ENCODE peak calls at places on chromosomes 3 and 15, in ten cellular contexts. One of them, this sample, is unnamed.

GRCh38 chr3:71166366-71166765 is 417.2 kb downstream of the FOXP1 start:
- DNase-seq in stomach: no peak
- DNase-seq in sigmoid colon: no peak
- DNase-seq in SK-N-SH: no peak
- DNase-seq in breast epithelium: no peak
- DNase-seq in transverse colon: no peak
- DNase-seq in endothelial cell of umbilical vein: no peak
- DNase-seq in SK-N-MC: no peak
- DNase-seq in K562: no peak
- DNase-seq in GM23338: no peak
- DNase-seq in this sample: no peak

GRCh38 chr15:49135893-49136292 is 19.5 kb downstream of the COPS2 start:
- DNase-seq in stomach: no peak
- DNase-seq in sigmoid colon: no peak
- DNase-seq in SK-N-SH: no peak
- DNase-seq in breast epithelium: no peak
- DNase-seq in transverse colon: no peak
- DNase-seq in endothelial cell of umbilical vein: peak; percentile 81
- DNase-seq in SK-N-MC: no peak
- DNase-seq in K562: no peak
- DNase-seq in GM23338: no peak
- DNase-seq in this sample: no peak

GRCh38 chr3:28745904-28746617 is 397.4 kb upstream of the AZI2 start:
- DNase-seq in stomach: no peak
- DNase-seq in sigmoid colon: no peak
- DNase-seq in SK-N-SH: peak; percentile 29
- DNase-seq in breast epithelium: no peak
- DNase-seq in transverse colon: no peak
- DNase-seq in endothelial cell of umbilical vein: peak; percentile 76
- DNase-seq in SK-N-MC: no peak
- DNase-seq in K562: no peak
- DNase-seq in GM23338: no peak
- DNase-seq in this sample: no peak

GRCh38 chr3:56694852-56695563 is 11.9 kb upstream of the TASOR start:
- DNase-seq in stomach: no peak
- DNase-seq in sigmoid colon: no peak
- DNase-seq in SK-N-SH: no peak
- DNase-seq in breast epithelium: no peak
- DNase-seq in transverse colon: no peak
- DNase-seq in endothelial cell of umbilical vein: no peak
- DNase-seq in SK-N-MC: no peak
- DNase-seq in K562: no peak
- DNase-seq in GM23338: no peak
- DNase-seq in this sample: no peak

GRCh38 chr15:45022871-45023658 is at the start of gene SORD:
- DNase-seq in stomach: peak; percentile 96
- DNase-seq in sigmoid colon: peak; percentile 94
- DNase-seq in SK-N-SH: peak; percentile 99
- DNase-seq in breast epithelium: peak; percentile 79
- DNase-seq in transverse colon: peak; percentile 96
- DNase-seq in endothelial cell of umbilical vein: peak; percentile 90
- DNase-seq in SK-N-MC: no peak
- DNase-seq in K562: peak; percentile 95
- DNase-seq in GM23338: peak; percentile 98
- DNase-seq in this sample: peak; percentile 92

GRCh38 chr3:97882975-97883598 is 61.3 kb downstream of the CRYBG3 start:
- DNase-seq in stomach: peak; percentile 44
- DNase-seq in sigmoid colon: no peak
- DNase-seq in SK-N-SH: no peak
- DNase-seq in breast epithelium: no peak
- DNase-seq in transverse colon: no peak
- DNase-seq in endothelial cell of umbilical vein: peak; percentile 74
- DNase-seq in SK-N-MC: peak; percentile 35
- DNase-seq in K562: peak; percentile 1
- DNase-seq in GM23338: no peak
- DNase-seq in this sample: peak; percentile 16

GRCh38 chr15:98727115-98728040 is 79.0 kb downstream of the IGF1R start:
- DNase-seq in stomach: peak; percentile 92
- DNase-seq in sigmoid colon: peak; percentile 97
- DNase-seq in SK-N-SH: peak; percentile 44
- DNase-seq in breast epithelium: peak; percentile 93
- DNase-seq in transverse colon: peak; percentile 89
- DNase-seq in endothelial cell of umbilical vein: peak; percentile 92
- DNase-seq in SK-N-MC: no peak
- DNase-seq in K562: no peak
- DNase-seq in GM23338: peak; percentile 90
- DNase-seq in this sample: peak; percentile 87

GRCh38 chr3:105791134-105791533 is 77.7 kb downstream of the CBLB start:
- DNase-seq in stomach: no peak
- DNase-seq in sigmoid colon: peak; percentile 66
- DNase-seq in SK-N-SH: no peak
- DNase-seq in breast epithelium: no peak
- DNase-seq in transverse colon: no peak
- DNase-seq in endothelial cell of umbilical vein: no peak
- DNase-seq in SK-N-MC: no peak
- DNase-seq in K562: no peak
- DNase-seq in GM23338: no peak
- DNase-seq in this sample: no peak

GRCh38 chr3:11774296-11774877 is 72.3 kb downstream of the TAMM41 start:
- DNase-seq in stomach: peak; percentile 54
- DNase-seq in sigmoid colon: peak; percentile 68
- DNase-seq in SK-N-SH: peak; percentile 76
- DNase-seq in breast epithelium: peak; percentile 62
- DNase-seq in transverse colon: peak; percentile 45
- DNase-seq in endothelial cell of umbilical vein: peak; percentile 60
- DNase-seq in SK-N-MC: no peak
- DNase-seq in K562: peak; percentile 66
- DNase-seq in GM23338: peak; percentile 89
- DNase-seq in this sample: peak; percentile 71

GRCh38 chr3:152276688-152277087 is 8.0 kb downstream of the MBNL1 start:
- DNase-seq in stomach: no peak
- DNase-seq in sigmoid colon: no peak
- DNase-seq in SK-N-SH: no peak
- DNase-seq in breast epithelium: no peak
- DNase-seq in transverse colon: no peak
- DNase-seq in endothelial cell of umbilical vein: no peak
- DNase-seq in SK-N-MC: no peak
- DNase-seq in K562: peak; percentile 47
- DNase-seq in GM23338: no peak
- DNase-seq in this sample: no peak

GRCh38 chr3:183172051-183172639 is 9.6 kb upstream of the LAMP3 start:
- DNase-seq in stomach: no peak
- DNase-seq in sigmoid colon: no peak
- DNase-seq in SK-N-SH: no peak
- DNase-seq in breast epithelium: no peak
- DNase-seq in transverse colon: no peak
- DNase-seq in endothelial cell of umbilical vein: no peak
- DNase-seq in SK-N-MC: no peak
- DNase-seq in K562: no peak
- DNase-seq in GM23338: peak; percentile 11
- DNase-seq in this sample: no peak

GRCh38 chr3:72582211-72582878 is 265.9 kb downstream of the SHQ1 start:
- DNase-seq in stomach: no peak
- DNase-seq in sigmoid colon: no peak
- DNase-seq in SK-N-SH: no peak
- DNase-seq in breast epithelium: no peak
- DNase-seq in transverse colon: no peak
- DNase-seq in endothelial cell of umbilical vein: no peak
- DNase-seq in SK-N-MC: no peak
- DNase-seq in K562: no peak
- DNase-seq in GM23338: peak; percentile 86
- DNase-seq in this sample: no peak

GRCh38 chr3:65245133-65246076 is 557.6 kb upstream of the ADAMTS9 start:
- DNase-seq in stomach: no peak
- DNase-seq in sigmoid colon: no peak
- DNase-seq in SK-N-SH: no peak
- DNase-seq in breast epithelium: no peak
- DNase-seq in transverse colon: no peak
- DNase-seq in endothelial cell of umbilical vein: peak; percentile 59
- DNase-seq in SK-N-MC: no peak
- DNase-seq in K562: no peak
- DNase-seq in GM23338: peak; percentile 24
- DNase-seq in this sample: no peak

GRCh38 chr15:35186346-35186745 is 101.3 kb upstream of the NANOGP8 start:
- DNase-seq in stomach: no peak
- DNase-seq in sigmoid colon: no peak
- DNase-seq in SK-N-SH: no peak
- DNase-seq in breast epithelium: no peak
- DNase-seq in transverse colon: no peak
- DNase-seq in endothelial cell of umbilical vein: no peak
- DNase-seq in SK-N-MC: no peak
- DNase-seq in K562: no peak
- DNase-seq in GM23338: peak; percentile 44
- DNase-seq in this sample: no peak
- H3K27ac ChIP-seq in stomach: no peak overlapping the region
- H3K27ac ChIP-seq in sigmoid colon: no peak overlapping the region
- H3K27ac ChIP-seq in SK-N-SH: no peak overlapping the region
- H3K27ac ChIP-seq in breast epithelium: no peak overlapping the region
- H3K27ac ChIP-seq in transverse colon: no peak overlapping the region
- H3K27ac ChIP-seq in endothelial cell of umbilical vein: no peak overlapping the region
- H3K27ac ChIP-seq in SK-N-MC: no peak overlapping the region
- H3K27ac ChIP-seq in K562: no peak overlapping the region
- H3K27ac ChIP-seq in GM23338: no peak overlapping the region
- H3K27ac ChIP-seq in this sample: no peak overlapping the region

GRCh38 chr3:159169828-159170227 is 368.0 kb downstream of the MFSD1 start:
- DNase-seq in stomach: no peak
- DNase-seq in sigmoid colon: no peak
- DNase-seq in SK-N-SH: no peak
- DNase-seq in breast epithelium: no peak
- DNase-seq in transverse colon: no peak
- DNase-seq in endothelial cell of umbilical vein: peak; percentile 82
- DNase-seq in SK-N-MC: no peak
- DNase-seq in K562: no peak
- DNase-seq in GM23338: no peak
- DNase-seq in this sample: no peak
- TF ChIP-seq POLR2AphosphoS5 in stomach: peak; percentile 82
- TF ChIP-seq POLR2AphosphoS5 in sigmoid colon: no peak
- TF ChIP-seq POLR2AphosphoS5 in SK-N-SH: peak; percentile 66
- TF ChIP-seq POLR2AphosphoS5 in breast epithelium: no peak
- TF ChIP-seq POLR2AphosphoS5 in transverse colon: peak; percentile 67
- TF ChIP-seq POLR2AphosphoS5 in endothelial cell of umbilical vein: peak; percentile 98
- TF ChIP-seq POLR2AphosphoS5 in SK-N-MC: no peak
- TF ChIP-seq POLR2AphosphoS5 in K562: no peak
- TF ChIP-seq POLR2AphosphoS5 in GM23338: no peak
- TF ChIP-seq POLR2AphosphoS5 in this sample: peak; percentile 46

DNA sequence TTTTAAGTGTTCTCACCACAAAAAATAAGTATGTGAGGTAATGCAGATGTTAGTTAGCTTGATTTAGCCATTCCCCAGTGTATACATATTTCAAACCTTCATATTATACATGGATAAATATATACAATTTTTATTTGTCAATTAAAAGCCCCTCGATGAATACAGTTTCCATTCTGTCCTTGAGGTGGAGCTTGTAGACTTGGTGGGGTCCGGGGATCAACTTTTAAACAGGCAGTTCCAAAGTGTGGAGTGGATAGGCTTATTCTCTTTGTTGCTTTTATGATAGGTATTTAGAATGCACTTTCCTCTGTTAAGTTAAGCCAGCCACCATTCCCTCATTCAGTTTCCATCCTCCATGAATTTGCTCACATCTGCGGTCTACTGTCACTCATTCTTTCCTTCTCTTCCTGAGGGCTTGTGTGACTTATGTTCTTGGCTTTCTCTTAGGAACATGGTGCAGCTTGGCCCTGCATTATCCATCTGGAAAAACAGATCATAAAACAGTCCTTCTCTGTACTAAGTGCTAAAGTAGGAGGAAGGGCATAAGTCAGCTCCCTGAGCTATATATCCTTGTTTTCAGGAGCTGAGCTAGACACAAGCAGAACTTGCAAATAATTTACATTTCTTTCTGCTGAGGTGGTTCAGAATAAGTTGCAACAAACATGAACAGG is 149.1 kb downstream of the NFKBIZ start:
- DNase-seq in stomach: no peak
- DNase-seq in sigmoid colon: no peak
- DNase-seq in SK-N-SH: no peak
- DNase-seq in breast epithelium: no peak
- DNase-seq in transverse colon: no peak
- DNase-seq in endothelial cell of umbilical vein: peak; percentile 8
- DNase-seq in SK-N-MC: no peak
- DNase-seq in K562: no peak
- DNase-seq in GM23338: no peak
- DNase-seq in this sample: no peak
- H3K27ac ChIP-seq in stomach: no peak overlapping the region
- H3K27ac ChIP-seq in sigmoid colon: no peak overlapping the region
- H3K27ac ChIP-seq in SK-N-SH: no peak overlapping the region
- H3K27ac ChIP-seq in breast epithelium: no peak overlapping the region
- H3K27ac ChIP-seq in transverse colon: peak overlapping the region; percentile 21
- H3K27ac ChIP-seq in endothelial cell of umbilical vein: no peak overlapping the region
- H3K27ac ChIP-seq in SK-N-MC: no peak overlapping the region
- H3K27ac ChIP-seq in K562: no peak overlapping the region
- H3K27ac ChIP-seq in GM23338: no peak overlapping the region
- H3K27ac ChIP-seq in this sample: no peak overlapping the region

GRCh38 chr15:65690173-65690572 is 68.4 kb downstream of the SLC24A1 start:
- DNase-seq in stomach: no peak
- DNase-seq in sigmoid colon: no peak
- DNase-seq in SK-N-SH: no peak
- DNase-seq in breast epithelium: no peak
- DNase-seq in transverse colon: no peak
- DNase-seq in endothelial cell of umbilical vein: no peak
- DNase-seq in SK-N-MC: no peak
- DNase-seq in K562: no peak
- DNase-seq in GM23338: no peak
- DNase-seq in this sample: no peak

GRCh38 chr15:65690778-65691177 is 69.0 kb downstream of the SLC24A1 start:
- DNase-seq in stomach: no peak
- DNase-seq in sigmoid colon: no peak
- DNase-seq in SK-N-SH: no peak
- DNase-seq in breast epithelium: no peak
- DNase-seq in transverse colon: no peak
- DNase-seq in endothelial cell of umbilical vein: no peak
- DNase-seq in SK-N-MC: no peak
- DNase-seq in K562: no peak
- DNase-seq in GM23338: no peak
- DNase-seq in this sample: no peak

GRCh38 chr15:65688462-65688861 is 66.7 kb downstream of the SLC24A1 start:
- DNase-seq in stomach: no peak
- DNase-seq in sigmoid colon: no peak
- DNase-seq in SK-N-SH: no peak
- DNase-seq in breast epithelium: no peak
- DNase-seq in transverse colon: no peak
- DNase-seq in endothelial cell of umbilical vein: no peak
- DNase-seq in SK-N-MC: no peak
- DNase-seq in K562: no peak
- DNase-seq in GM23338: no peak
- DNase-seq in this sample: no peak
- TF ChIP-seq POLR2AphosphoS5 in stomach: no peak
- TF ChIP-seq POLR2AphosphoS5 in sigmoid colon: no peak
- TF ChIP-seq POLR2AphosphoS5 in SK-N-SH: no peak
- TF ChIP-seq POLR2AphosphoS5 in breast epithelium: no peak
- TF ChIP-seq POLR2AphosphoS5 in transverse colon: no peak
- TF ChIP-seq POLR2AphosphoS5 in endothelial cell of umbilical vein: no peak
- TF ChIP-seq POLR2AphosphoS5 in SK-N-MC: no peak
- TF ChIP-seq POLR2AphosphoS5 in K562: no peak
- TF ChIP-seq POLR2AphosphoS5 in GM23338: no peak
- TF ChIP-seq POLR2AphosphoS5 in this sample: no peak

GRCh38 chr3:174193559-174193958 is 665.6 kb upstream of the NAALADL2 start:
- DNase-seq in stomach: no peak
- DNase-seq in sigmoid colon: no peak
- DNase-seq in SK-N-SH: no peak
- DNase-seq in breast epithelium: no peak
- DNase-seq in transverse colon: no peak
- DNase-seq in endothelial cell of umbilical vein: no peak
- DNase-seq in SK-N-MC: no peak
- DNase-seq in K562: no peak
- DNase-seq in GM23338: no peak
- DNase-seq in this sample: no peak
- H3K27ac ChIP-seq in stomach: no peak overlapping the region
- H3K27ac ChIP-seq in sigmoid colon: no peak overlapping the region
- H3K27ac ChIP-seq in SK-N-SH: peak overlapping the region; percentile 68
- H3K27ac ChIP-seq in breast epithelium: no peak overlapping the region
- H3K27ac ChIP-seq in transverse colon: no peak overlapping the region
- H3K27ac ChIP-seq in endothelial cell of umbilical vein: no peak overlapping the region
- H3K27ac ChIP-seq in SK-N-MC: no peak overlapping the region
- H3K27ac ChIP-seq in K562: no peak overlapping the region
- H3K27ac ChIP-seq in GM23338: no peak overlapping the region
- H3K27ac ChIP-seq in this sample: no peak overlapping the region

This sample was measured in prostate gland.